ENCODE peak calls at places on chromosomes 3 and 15, in five cellular contexts. R is AG09319, I is prostate gland, Z is osteocyte, K is fibroblast of lung. A is an unnamed sample.

GRCh38 chr3:55436644-55437043 is 50.5 kb downstream of the WNT5A start:
- DNase-seq in K (no peak), I (no peak), R (no peak), Z (no peak), A (no peak)

GRCh38 chr15:57503911-57504598 is 87.6 kb upstream of the MYZAP start:
- DNase-seq in I (no peak), Z (no peak), R (no peak), K (no peak), A (no peak)

GRCh38 chr3:174438501-174439156 is 420.5 kb upstream of the NAALADL2 start:
- DNase-seq in R (no peak), I (no peak), K (peak; percentile 24), Z (no peak), A (no peak)

GRCh38 chr3:132253262-132253878 is 63.8 kb upstream of the ACP3 start:
- DNase-seq in I (peak; percentile 53), R (peak; percentile 32), K (peak; percentile 53), Z (no peak), A (peak; percentile 53)

GRCh38 chr3:63473641-63474166 is 178.8 kb upstream of the SNTN start:
- DNase-seq in R (no peak), Z (no peak), K (no peak), I (no peak), A (no peak)

GRCh38 chr3:127834771-127835170 is 12.5 kb upstream of the MGLL start:
- DNase-seq in R (no peak), K (no peak), I (no peak), Z (no peak), A (no peak)

GRCh38 chr15:57017024-57017423 is 98.6 kb downstream of the TCF12 start:
- DNase-seq in Z (no peak), I (no peak), K (no peak), R (no peak), A (no peak)

GRCh38 chr3:14319654-14320182 is 82.7 kb upstream of the SLC6A6 start:
- DNase-seq in I (no peak), R (peak; percentile 4), K (peak; percentile 73), Z (no peak), A (peak; percentile 73)

GRCh38 chr15:69537085-69537484 is 84.5 kb downstream of the RPLP1 start:
- DNase-seq in Z (no peak), R (no peak), K (no peak), I (no peak), A (no peak)

GRCh38 chr3:128567705-128568356 is 74.8 kb upstream of the GATA2 start:
- DNase-seq in K (no peak), Z (no peak), R (no peak), I (no peak), A (no peak)

GRCh38 chr15:75904241-75904631 is 558 bp downstream of the FBXO22 start:
- DNase-seq in I (peak; percentile 9), K (peak; percentile 51), R (no peak), Z (no peak), A (no peak)

GRCh38 chr15:91471410-91471993 is 371.4 kb downstream of the SV2B start:
- DNase-seq in I (no peak), R (no peak), Z (no peak), K (peak; percentile 92), A (peak; percentile 9)

GRCh38 chr15:61946778-61947177 is 113.5 kb downstream of the VPS13C start:
- DNase-seq in I (no peak), Z (no peak), K (peak; percentile 39), R (no peak), A (no peak)

GRCh38 chr3:127775398-127776109 is 46.8 kb downstream of the MGLL start:
- DNase-seq in I (no peak), K (peak; percentile 89), Z (peak; percentile 97), R (no peak), A (no peak)

GRCh38 chr3:144273611-144274010 is 302.0 kb downstream of the DIPK2A start:
- DNase-seq in R (no peak), I (peak; percentile 33), K (peak; percentile 49), Z (no peak), A (peak; percentile 4)

GRCh38 chr3:138381950-138382715 is 33.8 kb downstream of the MRAS start:
- DNase-seq in R (peak; percentile 5), Z (no peak), K (peak; percentile 46), I (peak; percentile 47), A (no peak)

GRCh38 chr3:172647823-172648222 is 63.0 kb downstream of the NCEH1 start:
- DNase-seq in I (peak; percentile 84), K (no peak), R (no peak), Z (no peak), A (no peak)

GRCh38 chr3:183513046-183513706 is 42.3 kb downstream of the KLHL6 start:
- DNase-seq in R (no peak), I (no peak), Z (no peak), K (no peak), A (no peak)

GRCh38 chr3:114893361-114893760 is 253.7 kb downstream of the ZBTB20 start:
- DNase-seq in Z (no peak), I (no peak), R (no peak), K (no peak), A (no peak)

GRCh38 chr3:158845748-158846350 is 44.0 kb downstream of the MFSD1 start:
- DNase-seq in Z (no peak), R (no peak), K (peak; percentile 29), I (no peak), A (no peak)

GRCh38 chr3:21049368-21050062 is 701.5 kb downstream of the ZNF385D start:
- DNase-seq in K (no peak), Z (no peak), I (no peak), R (no peak), A (no peak)

GRCh38 chr15:93331545-93332117 is 242.6 kb upstream of the RGMA start:
- DNase-seq in I (no peak), R (no peak), K (no peak), Z (no peak), A (no peak)

GRCh38 chr3:167733961-167734497 is 663 bp downstream of the PDCD10 start:
- DNase-seq in Z (no peak), R (no peak), I (no peak), K (peak; percentile 7), A (no peak)

GRCh38 chr3:149641011-149641728 is 16.7 kb downstream of the WWTR1 start:
- DNase-seq in R (no peak), K (peak; percentile 38), I (no peak), Z (no peak), A (no peak)

GRCh38 chr3:196232154-196232881 is 16.0 kb downstream of the SLC51A start:
- DNase-seq in Z (no peak), K (no peak), I (no peak), R (no peak), A (no peak)

GRCh38 chr15:64869501-64869900 is 27.8 kb downstream of the PLEKHO2 start:
- DNase-seq in I (no peak), R (no peak), Z (no peak), K (no peak), A (no peak)

DNA sequence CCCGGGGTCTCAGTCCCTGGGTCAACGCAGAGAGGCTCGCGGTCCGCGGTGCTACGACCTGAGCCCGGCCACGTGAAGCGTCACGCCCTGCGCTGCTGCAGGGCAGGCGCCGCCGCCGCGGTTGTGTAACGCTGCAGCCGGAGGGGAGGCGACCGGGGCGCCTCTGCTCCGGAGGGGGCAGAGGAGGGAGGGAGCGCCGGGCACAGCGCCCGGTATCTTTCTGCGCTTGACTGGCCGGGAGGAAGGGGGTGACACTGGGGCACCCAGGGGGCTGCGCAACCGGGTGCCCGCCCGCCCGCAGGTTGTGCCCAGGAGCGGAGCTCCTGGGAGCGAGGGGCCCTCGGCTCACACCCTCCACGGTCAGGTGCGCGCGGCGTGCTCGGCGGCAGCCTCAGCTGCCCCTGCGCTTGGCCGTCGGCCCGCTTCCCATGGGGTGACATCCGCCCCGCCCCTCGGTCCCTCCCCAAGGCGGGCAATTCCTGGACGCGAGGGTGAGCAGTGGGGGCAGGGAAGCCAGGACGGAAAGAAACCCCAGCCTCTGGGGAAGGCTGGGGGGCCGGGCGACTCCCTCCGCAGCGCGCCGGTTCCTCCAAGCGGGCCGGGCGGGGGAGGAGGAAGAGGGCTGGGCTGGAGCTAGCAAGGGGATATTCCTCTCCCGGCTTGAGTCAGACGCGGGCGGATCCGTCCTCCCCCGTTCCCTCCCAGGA is 825 bp upstream of the BHLHE40 start:
- DNase-seq in R (peak; percentile 95), Z (peak; percentile 98), K (peak; percentile 100), I (peak; percentile 95), A (peak; percentile 79)
- TF ChIP-seq CTCF in R (no peak), Z (peak; percentile 2), K (no peak), I (no peak), A (no peak)

DNA sequence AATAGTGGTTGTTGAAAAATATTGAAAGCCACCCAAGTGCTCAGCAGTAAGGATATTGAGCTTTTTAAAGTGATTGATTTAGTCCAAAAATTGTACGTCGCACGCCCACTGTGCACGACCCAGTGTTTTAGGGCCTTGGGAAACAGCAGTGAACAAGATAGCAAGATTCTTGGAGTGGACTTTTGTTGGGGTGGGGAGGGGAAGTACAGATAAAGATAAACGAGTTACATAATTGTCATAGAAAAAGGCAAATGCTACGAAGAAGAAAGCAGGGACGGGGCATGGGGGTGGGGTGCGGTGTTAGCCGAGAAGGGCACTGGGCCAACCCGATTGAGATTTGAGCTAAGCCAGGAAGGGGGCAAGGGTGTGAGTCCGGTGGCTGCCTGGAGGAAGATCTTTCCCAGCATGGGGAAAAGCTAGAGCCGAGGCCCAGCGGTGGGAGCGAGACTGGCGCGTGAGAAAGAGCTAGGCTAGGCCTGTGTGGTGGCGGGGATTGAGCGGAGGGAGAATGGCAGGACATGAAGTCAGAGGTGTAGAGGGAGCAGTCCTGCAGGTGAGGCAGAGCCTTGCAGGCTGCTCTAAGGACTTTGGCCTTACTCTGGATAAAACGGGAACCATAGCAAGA is 454 bp downstream of the HTD2 start:
- DNase-seq in I (peak; percentile 10), Z (no peak), K (peak; percentile 41), R (no peak), A (no peak)
- TF ChIP-seq CTCF in I (no peak), Z (no peak), K (no peak), R (peak; percentile 0), A (no peak)

GRCh38 chr3:49841806-49842205 is 14.6 kb downstream of the TRAIP start:
- DNase-seq in K (no peak), I (no peak), Z (no peak), R (no peak), A (no peak)

GRCh38 chr3:49842843-49843242 is 13.5 kb downstream of the TRAIP start:
- DNase-seq in K (no peak), Z (no peak), R (no peak), I (no peak), A (no peak)

GRCh38 chr3:49839193-49839809 is 17.1 kb downstream of the TRAIP start:
- DNase-seq in I (peak; percentile 72), Z (peak; percentile 90), R (peak; percentile 61), K (peak; percentile 56), A (peak; percentile 66)

GRCh38 chr3:49840371-49840770 is 16.0 kb downstream of the TRAIP start:
- DNase-seq in R (no peak), Z (no peak), K (no peak), I (no peak), A (no peak)

GRCh38 chr3:49841126-49841525 is 15.2 kb downstream of the TRAIP start:
- DNase-seq in I (no peak), R (no peak), K (no peak), Z (no peak), A (no peak)
- TF ChIP-seq CTCF in I (no peak), R (peak; percentile 39), K (peak; percentile 48), Z (peak; percentile 36), A (peak; percentile 47)

DNA sequence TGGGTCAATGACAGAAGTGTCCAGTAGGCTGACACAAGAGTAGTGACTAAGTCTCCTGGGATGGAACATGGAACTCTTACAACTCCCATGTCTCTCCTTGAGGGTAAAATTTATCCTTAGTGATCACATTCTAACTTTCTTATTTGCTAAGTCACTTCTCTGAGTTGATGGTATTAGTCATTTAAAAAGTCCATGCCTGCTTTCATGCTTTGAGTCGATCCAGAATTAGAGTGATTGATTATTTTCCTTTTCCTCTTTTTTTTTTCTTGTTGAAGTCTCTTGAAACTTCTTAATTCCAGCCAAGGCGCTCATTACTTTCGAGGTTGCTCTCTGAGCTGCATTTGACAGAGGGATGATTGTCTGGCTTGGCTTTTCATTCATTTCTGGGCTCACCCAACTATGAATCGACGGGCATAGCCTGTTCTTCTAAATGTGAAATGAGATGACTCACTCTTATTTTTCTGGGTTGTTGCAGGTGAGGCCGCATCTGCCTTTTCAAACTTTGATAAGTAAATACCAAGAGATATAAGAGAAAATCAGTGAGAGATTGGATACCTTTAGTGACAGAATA is 34.9 kb downstream of the LRRC3B start:
- DNase-seq in I (no peak), K (peak; percentile 2), Z (no peak), R (no peak), A (no peak)
- TF ChIP-seq CTCF in I (no peak), K (no peak), Z (no peak), R (no peak), A (no peak)